ENCODE peak calls at places on chromosomes 2 and 18, in seven cellular contexts. R is stimulated activated CD4-positive, alpha-beta T cell treated with anti-CD3 and anti-CD28 coated beads, Interleukin-1b, Interleukin-23, amount 100 ng/mL, for 24 hours; N is T-helper 9 cell; X is cardiac muscle cell; H is iris pigment epithelial cell; G is kidney epithelial cell; M is KBM-7. U is an unnamed sample.

GRCh38 chr2:44833123-44834069 is 108.1 kb upstream of the SIX3 start:
- DNase-seq in R (no peak), N (no peak), X (no peak), H (peak), G (peak), M (no peak), U (no peak)

GRCh38 chr2:205892141-205893064 is 193.6 kb downstream of the INO80D start:
- DNase-seq in R (no peak), N (no peak), X (peak), H (peak), G (no peak), M (no peak), U (no peak)

GRCh38 chr2:84991404-84992151 is 20.6 kb downstream of the KCMF1 start:
- DNase-seq in R (no peak), N (no peak), X (no peak), H (peak), G (no peak), M (no peak), U (no peak)

GRCh38 chr2:75772908-75773630 is 62.4 kb upstream of the GCFC2 start:
- DNase-seq in R (no peak), N (no peak), X (no peak), H (no peak), G (no peak), M (no peak), U (no peak)

GRCh38 chr18:55265916-55266488 is 306.7 kb upstream of the CCDC68 start:
- DNase-seq in R (no peak), N (no peak), X (no peak), H (peak), G (no peak), M (peak), U (no peak)

GRCh38 chr2:109264595-109265328 is 135.8 kb downstream of the SH3RF3 start:
- DNase-seq in R (no peak), N (no peak), X (no peak), H (peak), G (no peak), M (no peak), U (peak)

GRCh38 chr2:112055833-112056625 is 960 bp downstream of the TMEM87B start:
- DNase-seq in R (no peak), N (no peak), X (peak), H (peak), G (peak), M (peak), U (peak)

GRCh38 chr2:130393318-130393910 is 37.6 kb downstream of the PTPN18 start:
- DNase-seq in R (no peak), N (no peak), X (no peak), H (no peak), G (no peak), M (no peak), U (no peak)

GRCh38 chr2:20622731-20623130 is 28.2 kb downstream of the HS1BP3 start:
- DNase-seq in R (no peak), N (no peak), X (peak), H (no peak), G (no peak), M (no peak), U (peak)

GRCh38 chr2:120938132-120938771 is 202.6 kb downstream of the GLI2 start:
- DNase-seq in R (no peak), N (no peak), X (no peak), H (no peak), G (no peak), M (no peak), U (no peak)

GRCh38 chr2:36287363-36288275 is 68.0 kb upstream of the CRIM1 start:
- DNase-seq in R (no peak), N (no peak), X (no peak), H (peak), G (no peak), M (no peak), U (no peak)

GRCh38 chr2:71647346-71647745 is 194.0 kb downstream of the DYSF start:
- DNase-seq in R (no peak), N (no peak), X (no peak), H (no peak), G (no peak), M (no peak), U (no peak)

GRCh38 chr2:136929531-136929930 is 164.2 kb downstream of the THSD7B start:
- DNase-seq in R (no peak), N (no peak), X (no peak), H (no peak), G (no peak), M (no peak), U (no peak)

GRCh38 chr2:57878573-57878910 is 168.1 kb upstream of the VRK2 start:
- DNase-seq in R (no peak), N (no peak), X (no peak), H (no peak), G (no peak), M (no peak), U (no peak)

GRCh38 chr2:216012133-216012829 is 1.1 kb downstream of the MREG start:
- DNase-seq in R (no peak), N (no peak), X (no peak), H (peak), G (peak), M (peak), U (no peak)

U was measured in left cardiac atrium.